ENCODE peak calls at places on chromosome 1, in ten cellular contexts. One of them, this sample, is unnamed.
A peak's percentile ranks its signal among the peaks of the same experiment; 100 is the strongest.

GRCh38 chr1:109210058-109210457 is 3.7 kb upstream of the SARS1 start:
- DNase-seq in body of pancreas: no peak
- DNase-seq in sigmoid colon: no peak
- DNase-seq in A549: no peak
- DNase-seq in ovary: no peak
- DNase-seq in IMR-90: no peak
- DNase-seq in uterus: no peak
- DNase-seq in NB4: no peak
- DNase-seq in heart left ventricle: no peak
- DNase-seq in adrenal gland: no peak
- DNase-seq in this sample: no peak

GRCh38 chr1:152110365-152110859 is 4.8 kb downstream of the TCHH start:
- DNase-seq in A549: peak; percentile 21
- DNase-seq in IMR-90: peak; percentile 44
- DNase-seq in heart left ventricle: no peak
- DNase-seq in NB4: peak; percentile 82
- DNase-seq in sigmoid colon: no peak
- DNase-seq in body of pancreas: peak; percentile 31
- DNase-seq in uterus: no peak
- DNase-seq in adrenal gland: no peak
- DNase-seq in ovary: no peak
- DNase-seq in this sample: no peak

GRCh38 chr1:155466996-155467395 is 95.6 kb downstream of the ASH1L start:
- DNase-seq in body of pancreas: no peak
- DNase-seq in ovary: no peak
- DNase-seq in sigmoid colon: no peak
- DNase-seq in IMR-90: peak; percentile 90
- DNase-seq in uterus: no peak
- DNase-seq in heart left ventricle: no peak
- DNase-seq in NB4: no peak
- DNase-seq in A549: peak; percentile 8
- DNase-seq in adrenal gland: no peak
- DNase-seq in this sample: peak; percentile 23

GRCh38 chr1:21553116-21553926 is 44.1 kb downstream of the ALPL start:
- DNase-seq in uterus: no peak
- DNase-seq in sigmoid colon: no peak
- DNase-seq in body of pancreas: no peak
- DNase-seq in adrenal gland: no peak
- DNase-seq in ovary: no peak
- DNase-seq in NB4: no peak
- DNase-seq in IMR-90: peak; percentile 89
- DNase-seq in A549: no peak
- DNase-seq in heart left ventricle: no peak
- DNase-seq in this sample: peak; percentile 59

GRCh38 chr1:38013027-38013588 is 574 bp downstream of the UTP11 start:
- DNase-seq in uterus: no peak
- DNase-seq in ovary: no peak
- DNase-seq in adrenal gland: peak; percentile 35
- DNase-seq in body of pancreas: no peak
- DNase-seq in NB4: peak; percentile 69
- DNase-seq in sigmoid colon: no peak
- DNase-seq in heart left ventricle: no peak
- DNase-seq in IMR-90: peak; percentile 88
- DNase-seq in A549: no peak
- DNase-seq in this sample: no peak

GRCh38 chr1:6056549-6056948 is 10.9 kb downstream of the KCNAB2 start:
- DNase-seq in sigmoid colon: no peak
- DNase-seq in NB4: no peak
- DNase-seq in ovary: no peak
- DNase-seq in adrenal gland: peak; percentile 26
- DNase-seq in uterus: no peak
- DNase-seq in heart left ventricle: no peak
- DNase-seq in IMR-90: no peak
- DNase-seq in body of pancreas: no peak
- DNase-seq in A549: no peak
- DNase-seq in this sample: no peak

GRCh38 chr1:74343191-74343590 is 108.0 kb downstream of the TNNI3K start:
- DNase-seq in NB4: no peak
- DNase-seq in body of pancreas: peak; percentile 22
- DNase-seq in A549: no peak
- DNase-seq in ovary: no peak
- DNase-seq in uterus: peak; percentile 17
- DNase-seq in IMR-90: peak; percentile 27
- DNase-seq in sigmoid colon: no peak
- DNase-seq in heart left ventricle: peak; percentile 24
- DNase-seq in adrenal gland: peak; percentile 21
- DNase-seq in this sample: no peak

GRCh38 chr1:212205843-212206242 is 79.4 kb upstream of the PPP2R5A start:
- DNase-seq in heart left ventricle: no peak
- DNase-seq in uterus: no peak
- DNase-seq in IMR-90: no peak
- DNase-seq in A549: no peak
- DNase-seq in NB4: no peak
- DNase-seq in sigmoid colon: no peak
- DNase-seq in ovary: no peak
- DNase-seq in body of pancreas: no peak
- DNase-seq in adrenal gland: no peak
- DNase-seq in this sample: no peak

DNA sequence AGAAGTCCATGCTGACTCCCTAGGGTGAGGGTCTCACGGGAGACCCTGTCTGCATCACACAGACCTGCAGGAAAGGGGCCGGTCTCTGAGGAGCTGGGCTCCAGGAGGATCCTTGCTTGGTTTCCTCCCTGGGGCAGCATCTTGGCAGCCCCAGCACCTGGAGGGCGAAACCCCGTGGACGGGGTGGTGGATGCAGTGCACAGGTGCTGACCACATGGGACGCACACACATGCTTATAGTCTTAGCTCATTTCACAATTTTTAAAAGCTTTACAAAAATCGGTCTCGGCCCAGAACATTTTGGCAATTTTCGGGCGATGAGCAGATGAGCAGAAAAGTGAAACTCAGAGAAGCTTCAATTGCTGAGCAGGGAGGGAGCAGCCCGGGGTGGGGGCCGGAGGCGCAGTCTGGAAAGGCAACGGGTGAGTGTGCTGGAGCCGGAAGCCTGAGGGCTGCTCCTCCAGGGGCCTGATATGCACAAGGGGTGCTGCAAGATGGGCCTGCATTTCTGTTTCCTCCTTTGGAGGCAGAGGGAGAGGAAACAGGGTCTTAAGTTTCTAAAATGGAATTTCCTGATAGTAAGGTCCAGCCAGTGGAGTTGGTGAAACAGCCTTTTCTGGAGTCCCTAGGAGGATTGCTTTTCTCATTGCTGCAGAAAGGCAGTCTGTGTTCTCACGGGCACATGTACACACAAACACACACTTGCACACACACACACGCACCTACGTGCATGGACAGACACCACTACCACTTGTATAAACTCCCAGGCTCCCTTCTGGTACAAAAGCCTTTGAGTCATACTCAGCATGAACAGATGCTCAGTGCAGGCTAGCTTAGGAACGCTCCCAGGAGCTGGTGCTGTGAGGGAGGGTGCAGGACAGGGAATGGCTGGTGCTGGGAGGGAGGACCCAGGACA is 60.7 kb downstream of the SCCPDH start:
- DNase-seq in A549: no peak
- DNase-seq in heart left ventricle: no peak
- DNase-seq in NB4: peak; percentile 94
- DNase-seq in adrenal gland: no peak
- DNase-seq in body of pancreas: no peak
- DNase-seq in IMR-90: peak; percentile 47
- DNase-seq in ovary: no peak
- DNase-seq in sigmoid colon: no peak
- DNase-seq in uterus: no peak
- DNase-seq in this sample: peak; percentile 23
- TF ChIP-seq POLR2A in A549: no peak
- TF ChIP-seq POLR2A in heart left ventricle: no peak
- TF ChIP-seq POLR2A in NB4: no peak
- TF ChIP-seq POLR2A in adrenal gland: no peak
- TF ChIP-seq POLR2A in body of pancreas: no peak
- TF ChIP-seq POLR2A in IMR-90: no peak
- TF ChIP-seq POLR2A in ovary: no peak
- TF ChIP-seq POLR2A in sigmoid colon: no peak
- TF ChIP-seq POLR2A in uterus: no peak
- TF ChIP-seq POLR2A in this sample: no peak

GRCh38 chr1:58815069-58815679 is 31.3 kb upstream of the JUN start:
- DNase-seq in body of pancreas: peak; percentile 89
- DNase-seq in ovary: peak; percentile 81
- DNase-seq in uterus: peak; percentile 85
- DNase-seq in adrenal gland: peak; percentile 92
- DNase-seq in heart left ventricle: peak; percentile 84
- DNase-seq in A549: peak; percentile 68
- DNase-seq in NB4: peak; percentile 92
- DNase-seq in IMR-90: peak; percentile 97
- DNase-seq in sigmoid colon: peak; percentile 93
- DNase-seq in this sample: peak; percentile 74
- TF ChIP-seq POLR2A in body of pancreas: peak; percentile 67
- TF ChIP-seq POLR2A in ovary: no peak
- TF ChIP-seq POLR2A in uterus: peak; percentile 34
- TF ChIP-seq POLR2A in adrenal gland: peak; percentile 19
- TF ChIP-seq POLR2A in heart left ventricle: no peak
- TF ChIP-seq POLR2A in A549: peak; percentile 29
- TF ChIP-seq POLR2A in NB4: no peak
- TF ChIP-seq POLR2A in IMR-90: no peak
- TF ChIP-seq POLR2A in sigmoid colon: no peak
- TF ChIP-seq POLR2A in this sample: peak; percentile 54

GRCh38 chr1:32650752-32651460 is at the start of gene RBBP4:
- DNase-seq in body of pancreas: peak; percentile 99
- DNase-seq in NB4: peak; percentile 97
- DNase-seq in ovary: peak; percentile 98
- DNase-seq in sigmoid colon: peak; percentile 99
- DNase-seq in A549: peak; percentile 88
- DNase-seq in heart left ventricle: peak; percentile 99
- DNase-seq in IMR-90: peak; percentile 96
- DNase-seq in adrenal gland: peak; percentile 98
- DNase-seq in uterus: peak; percentile 97
- DNase-seq in this sample: peak; percentile 86
- TF ChIP-seq POLR2A in body of pancreas: peak; percentile 79
- TF ChIP-seq POLR2A in NB4: peak; percentile 81
- TF ChIP-seq POLR2A in ovary: peak; percentile 82
- TF ChIP-seq POLR2A in sigmoid colon: peak; percentile 86
- TF ChIP-seq POLR2A in A549: peak; percentile 39
- TF ChIP-seq POLR2A in heart left ventricle: peak; percentile 76
- TF ChIP-seq POLR2A in IMR-90: peak; percentile 5
- TF ChIP-seq POLR2A in adrenal gland: peak; percentile 73
- TF ChIP-seq POLR2A in uterus: peak; percentile 91
- TF ChIP-seq POLR2A in this sample: peak; percentile 62

GRCh38 chr1:1162597-1163537 is 10.8 kb upstream of the TTLL10 start:
- DNase-seq in NB4: no peak
- DNase-seq in IMR-90: no peak
- DNase-seq in ovary: no peak
- DNase-seq in adrenal gland: no peak
- DNase-seq in sigmoid colon: no peak
- DNase-seq in body of pancreas: peak; percentile 96
- DNase-seq in A549: no peak
- DNase-seq in uterus: no peak
- DNase-seq in heart left ventricle: no peak
- DNase-seq in this sample: no peak
- TF ChIP-seq POLR2A in NB4: no peak
- TF ChIP-seq POLR2A in IMR-90: no peak
- TF ChIP-seq POLR2A in ovary: no peak
- TF ChIP-seq POLR2A in adrenal gland: no peak
- TF ChIP-seq POLR2A in sigmoid colon: no peak
- TF ChIP-seq POLR2A in body of pancreas: peak; percentile 93
- TF ChIP-seq POLR2A in A549: no peak
- TF ChIP-seq POLR2A in uterus: peak; percentile 59
- TF ChIP-seq POLR2A in heart left ventricle: no peak
- TF ChIP-seq POLR2A in this sample: no peak